ENCODE peak calls at places on chromosomes 6 and 20, in eight cellular contexts. One of them, this sample, is unnamed.

GRCh38 chr20:64065973-64066341 is 3.0 kb downstream of the TCEA2 start:
- DNase-seq in A172: peak; percentile 99
- DNase-seq in adrenal gland: peak; percentile 40
- DNase-seq in hippocampal formation: no peak
- DNase-seq in stimulated activated CD4-positive, alpha-beta T cell treated with anti-CD3 and anti-CD28 coated beads, Interleukin-1b, Interleukin-23, amount 100 ng/mL, for 48 hours: peak; percentile 72
- DNase-seq in HT1080: peak; percentile 92
- DNase-seq in Daoy: peak; percentile 82
- DNase-seq in HEK293T: no peak
- DNase-seq in this sample: no peak

GRCh38 chr6:87808005-87808757 is 106.1 kb upstream of the AKIRIN2 start:
- DNase-seq in A172: peak; percentile 41
- DNase-seq in adrenal gland: no peak
- DNase-seq in hippocampal formation: no peak
- DNase-seq in stimulated activated CD4-positive, alpha-beta T cell treated with anti-CD3 and anti-CD28 coated beads, Interleukin-1b, Interleukin-23, amount 100 ng/mL, for 48 hours: no peak
- DNase-seq in HT1080: peak; percentile 86
- DNase-seq in Daoy: peak; percentile 56
- DNase-seq in HEK293T: no peak
- DNase-seq in this sample: peak; percentile 89

GRCh38 chr20:62367483-62368302 is 581 bp upstream of the LAMA5 start:
- DNase-seq in A172: no peak
- DNase-seq in adrenal gland: no peak
- DNase-seq in hippocampal formation: no peak
- DNase-seq in stimulated activated CD4-positive, alpha-beta T cell treated with anti-CD3 and anti-CD28 coated beads, Interleukin-1b, Interleukin-23, amount 100 ng/mL, for 48 hours: no peak
- DNase-seq in HT1080: no peak
- DNase-seq in Daoy: peak; percentile 59
- DNase-seq in HEK293T: peak; percentile 50
- DNase-seq in this sample: no peak

GRCh38 chr20:37886851-37887297 is 16.1 kb upstream of the VSTM2L start:
- DNase-seq in A172: peak; percentile 23
- DNase-seq in adrenal gland: peak; percentile 79
- DNase-seq in hippocampal formation: no peak
- DNase-seq in stimulated activated CD4-positive, alpha-beta T cell treated with anti-CD3 and anti-CD28 coated beads, Interleukin-1b, Interleukin-23, amount 100 ng/mL, for 48 hours: no peak
- DNase-seq in HT1080: peak; percentile 27
- DNase-seq in Daoy: peak; percentile 32
- DNase-seq in HEK293T: no peak
- DNase-seq in this sample: no peak

GRCh38 chr6:33700391-33701050 is 11.0 kb downstream of the UQCC2 start:
- DNase-seq in A172: peak; percentile 74
- DNase-seq in adrenal gland: peak; percentile 60
- DNase-seq in hippocampal formation: peak; percentile 21
- DNase-seq in stimulated activated CD4-positive, alpha-beta T cell treated with anti-CD3 and anti-CD28 coated beads, Interleukin-1b, Interleukin-23, amount 100 ng/mL, for 48 hours: peak; percentile 74
- DNase-seq in HT1080: peak; percentile 71
- DNase-seq in Daoy: peak; percentile 79
- DNase-seq in HEK293T: peak; percentile 74
- DNase-seq in this sample: peak; percentile 79

GRCh38 chr20:62762376-62762775 is 33.9 kb upstream of the MRGBP start:
- DNase-seq in A172: no peak
- DNase-seq in adrenal gland: no peak
- DNase-seq in hippocampal formation: no peak
- DNase-seq in stimulated activated CD4-positive, alpha-beta T cell treated with anti-CD3 and anti-CD28 coated beads, Interleukin-1b, Interleukin-23, amount 100 ng/mL, for 48 hours: no peak
- DNase-seq in HT1080: no peak
- DNase-seq in Daoy: no peak
- DNase-seq in HEK293T: no peak
- DNase-seq in this sample: no peak

GRCh38 chr20:61186771-61187170 is 65.3 kb upstream of the CDH4 start:
- DNase-seq in A172: no peak
- DNase-seq in adrenal gland: no peak
- DNase-seq in hippocampal formation: no peak
- DNase-seq in stimulated activated CD4-positive, alpha-beta T cell treated with anti-CD3 and anti-CD28 coated beads, Interleukin-1b, Interleukin-23, amount 100 ng/mL, for 48 hours: no peak
- DNase-seq in HT1080: no peak
- DNase-seq in Daoy: no peak
- DNase-seq in HEK293T: no peak
- DNase-seq in this sample: no peak

GRCh38 chr6:106782524-106783265 is 153.3 kb downstream of the QRSL1 start:
- DNase-seq in A172: no peak
- DNase-seq in adrenal gland: no peak
- DNase-seq in hippocampal formation: no peak
- DNase-seq in stimulated activated CD4-positive, alpha-beta T cell treated with anti-CD3 and anti-CD28 coated beads, Interleukin-1b, Interleukin-23, amount 100 ng/mL, for 48 hours: no peak
- DNase-seq in HT1080: no peak
- DNase-seq in Daoy: no peak
- DNase-seq in HEK293T: no peak
- DNase-seq in this sample: no peak

GRCh38 chr6:30378290-30378937 is 33.5 kb downstream of the RPP21 start:
- DNase-seq in A172: peak; percentile 15
- DNase-seq in adrenal gland: no peak
- DNase-seq in hippocampal formation: no peak
- DNase-seq in stimulated activated CD4-positive, alpha-beta T cell treated with anti-CD3 and anti-CD28 coated beads, Interleukin-1b, Interleukin-23, amount 100 ng/mL, for 48 hours: no peak
- DNase-seq in HT1080: no peak
- DNase-seq in Daoy: peak; percentile 35
- DNase-seq in HEK293T: peak; percentile 35
- DNase-seq in this sample: peak; percentile 38

GRCh38 chr6:64872633-64873032 is 834.4 kb downstream of the EYS start:
- DNase-seq in A172: no peak
- DNase-seq in adrenal gland: no peak
- DNase-seq in hippocampal formation: no peak
- DNase-seq in stimulated activated CD4-positive, alpha-beta T cell treated with anti-CD3 and anti-CD28 coated beads, Interleukin-1b, Interleukin-23, amount 100 ng/mL, for 48 hours: no peak
- DNase-seq in HT1080: no peak
- DNase-seq in Daoy: no peak
- DNase-seq in HEK293T: no peak
- DNase-seq in this sample: no peak

GRCh38 chr6:69914015-69914485 is 47.7 kb downstream of the COL19A1 start:
- DNase-seq in A172: no peak
- DNase-seq in adrenal gland: no peak
- DNase-seq in hippocampal formation: no peak
- DNase-seq in stimulated activated CD4-positive, alpha-beta T cell treated with anti-CD3 and anti-CD28 coated beads, Interleukin-1b, Interleukin-23, amount 100 ng/mL, for 48 hours: no peak
- DNase-seq in HT1080: no peak
- DNase-seq in Daoy: no peak
- DNase-seq in HEK293T: no peak
- DNase-seq in this sample: no peak

GRCh38 chr20:44039147-44039546 is 124.5 kb downstream of the TOX2 start:
- DNase-seq in A172: no peak
- DNase-seq in adrenal gland: no peak
- DNase-seq in hippocampal formation: no peak
- DNase-seq in stimulated activated CD4-positive, alpha-beta T cell treated with anti-CD3 and anti-CD28 coated beads, Interleukin-1b, Interleukin-23, amount 100 ng/mL, for 48 hours: no peak
- DNase-seq in HT1080: no peak
- DNase-seq in Daoy: no peak
- DNase-seq in HEK293T: no peak
- DNase-seq in this sample: no peak

GRCh38 chr20:61092199-61092598 is 159.9 kb upstream of the CDH4 start:
- DNase-seq in A172: no peak
- DNase-seq in adrenal gland: no peak
- DNase-seq in hippocampal formation: no peak
- DNase-seq in stimulated activated CD4-positive, alpha-beta T cell treated with anti-CD3 and anti-CD28 coated beads, Interleukin-1b, Interleukin-23, amount 100 ng/mL, for 48 hours: no peak
- DNase-seq in HT1080: no peak
- DNase-seq in Daoy: no peak
- DNase-seq in HEK293T: no peak
- DNase-seq in this sample: no peak

GRCh38 chr6:83183082-83183828 is 9.8 kb downstream of the PGM3 start:
- DNase-seq in A172: peak; percentile 92
- DNase-seq in adrenal gland: peak; percentile 38
- DNase-seq in hippocampal formation: no peak
- DNase-seq in stimulated activated CD4-positive, alpha-beta T cell treated with anti-CD3 and anti-CD28 coated beads, Interleukin-1b, Interleukin-23, amount 100 ng/mL, for 48 hours: no peak
- DNase-seq in HT1080: peak; percentile 96
- DNase-seq in Daoy: peak; percentile 91
- DNase-seq in HEK293T: no peak
- DNase-seq in this sample: peak; percentile 42

GRCh38 chr6:54020311-54020710 is 90.9 kb upstream of the MLIP start:
- DNase-seq in A172: no peak
- DNase-seq in adrenal gland: peak; percentile 31
- DNase-seq in hippocampal formation: no peak
- DNase-seq in stimulated activated CD4-positive, alpha-beta T cell treated with anti-CD3 and anti-CD28 coated beads, Interleukin-1b, Interleukin-23, amount 100 ng/mL, for 48 hours: no peak
- DNase-seq in HT1080: no peak
- DNase-seq in Daoy: no peak
- DNase-seq in HEK293T: no peak
- DNase-seq in this sample: no peak